ENCODE peak calls at places on chromosomes 3 and 15, in six cellular contexts. F is adrenal gland, I is fibroblast of lung, V is hepatic stellate cell, U is HTR-8/SVneo, P is GM12864. E is an unnamed sample.

GRCh38 chr15:59539799-59540198 is 71.8 kb upstream of the GCNT3 start:
- DNase-seq in U (no peak), I (no peak), P (no peak), F (no peak), V (no peak), E (no peak)

GRCh38 chr3:50698269-50698668 is 23.5 kb downstream of the DOCK3 start:
- DNase-seq in V (no peak), F (no peak), P (no peak), U (no peak), I (no peak), E (no peak)

GRCh38 chr15:87500240-87500639 is 756.3 kb downstream of the NTRK3 start:
- DNase-seq in U (no peak), F (no peak), V (no peak), P (no peak), I (no peak), E (peak)

GRCh38 chr15:48472756-48473155 is 141.5 kb downstream of the DUT start:
- DNase-seq in U (peak), F (no peak), I (peak), V (no peak), P (no peak), E (no peak)

GRCh38 chr15:25805006-25805405 is 58.1 kb downstream of the ATP10A start:
- DNase-seq in U (no peak), I (peak), P (no peak), V (peak), F (no peak), E (no peak)

GRCh38 chr15:64209680-64210334 is 47.0 kb upstream of the PPIB start:
- DNase-seq in P (peak), U (peak), V (peak), F (no peak), I (peak), E (peak)

GRCh38 chr15:99564221-99565030 is 1.4 kb upstream of the MEF2A start:
- DNase-seq in P (no peak), I (peak), U (no peak), F (peak), V (peak), E (peak)

GRCh38 chr3:153291052-153291689 is 129.1 kb downstream of the RAP2B start:
- DNase-seq in U (peak), V (no peak), P (no peak), I (peak), F (no peak), E (peak)

GRCh38 chr3:140636452-140637138 is 41.3 kb upstream of the TRIM42 start:
- DNase-seq in P (no peak), I (peak), F (no peak), V (no peak), U (no peak), E (no peak)

GRCh38 chr15:57732526-57733331 is 26.2 kb downstream of the POLR2M start:
- DNase-seq in P (peak), V (peak), F (peak), U (peak), I (peak), E (peak)

GRCh38 chr15:83844742-83845141 is 190.8 kb downstream of the ADAMTSL3 start:
- DNase-seq in I (no peak), V (no peak), U (no peak), F (no peak), P (no peak), E (no peak)

GRCh38 chr15:60973637-60974415 is 255.3 kb downstream of the RORA start:
- DNase-seq in U (peak), V (peak), F (no peak), P (no peak), I (peak), E (peak)

GRCh38 chr15:58070801-58071418 is 5.4 kb upstream of the ALDH1A2 start:
- DNase-seq in P (peak), V (no peak), U (peak), I (peak), F (peak), E (peak)

GRCh38 chr3:77324115-77324514 is 284.2 kb downstream of the ROBO2 start:
- DNase-seq in P (no peak), I (no peak), F (no peak), U (no peak), V (no peak), E (no peak)

GRCh38 chr3:112925560-112925959 is 49.3 kb downstream of the CD200R1 start:
- DNase-seq in U (no peak), V (no peak), I (no peak), P (no peak), F (no peak), E (no peak)

GRCh38 chr15:52483712-52484111 is 45.0 kb downstream of the MYO5A start:
- DNase-seq in U (no peak), V (peak), F (no peak), I (peak), P (no peak), E (no peak)

GRCh38 chr3:185847506-185847905 is 22.7 kb upstream of the IGF2BP2 start:
- DNase-seq in I (no peak), F (no peak), V (no peak), P (no peak), U (no peak), E (no peak)

GRCh38 chr15:31434418-31435255 is 108.0 kb downstream of the KLF13 start:
- DNase-seq in I (peak), F (no peak), U (peak), V (peak), P (peak), E (no peak)

GRCh38 chr15:85048430-85048829 is 66.8 kb downstream of the PDE8A start:
- DNase-seq in U (no peak), P (no peak), I (peak), V (no peak), F (no peak), E (no peak)

GRCh38 chr3:193149998-193150397 is 91.0 kb upstream of the PLAAT1 start:
- DNase-seq in U (no peak), I (no peak), P (no peak), V (no peak), F (no peak), E (no peak)

GRCh38 chr3:44554626-44555592 is at the start of gene ZKSCAN7:
- DNase-seq in U (peak), V (peak), P (peak), F (peak), I (peak), E (peak)